ENCODE peak calls at places on chromosomes 12 and 14, in ten cellular contexts. One of them, this sample, is unnamed.

GRCh38 chr12:4307593-4308333 is 13.2 kb upstream of the TIGAR start:
- DNase-seq in upper lobe of right lung: peak
- DNase-seq in foreskin keratinocyte: peak
- DNase-seq in foreskin fibroblast: peak
- DNase-seq in MM.1S: no peak
- DNase-seq in lung: peak
- DNase-seq in H9: peak
- DNase-seq in esophagus squamous epithelium: no peak
- DNase-seq in psoas muscle: peak
- DNase-seq in PC-3: peak
- DNase-seq in this sample: peak

GRCh38 chr12:90203556-90203955 is 494.9 kb upstream of the ATP2B1 start:
- DNase-seq in PC-3: no peak
- DNase-seq in esophagus squamous epithelium: no peak
- DNase-seq in lung: no peak
- DNase-seq in foreskin fibroblast: no peak
- DNase-seq in foreskin keratinocyte: no peak
- DNase-seq in upper lobe of right lung: no peak
- DNase-seq in MM.1S: no peak
- DNase-seq in psoas muscle: no peak
- DNase-seq in H9: no peak
- DNase-seq in this sample: no peak

GRCh38 chr14:24632761-24633160 is 1.2 kb downstream of the GZMB start:
- DNase-seq in MM.1S: no peak
- DNase-seq in foreskin fibroblast: no peak
- DNase-seq in esophagus squamous epithelium: no peak
- DNase-seq in PC-3: no peak
- DNase-seq in upper lobe of right lung: no peak
- DNase-seq in psoas muscle: no peak
- DNase-seq in foreskin keratinocyte: no peak
- DNase-seq in H9: no peak
- DNase-seq in lung: no peak
- DNase-seq in this sample: no peak

GRCh38 chr12:54549774-54550451 is 512 bp downstream of the PDE1B start:
- DNase-seq in esophagus squamous epithelium: no peak
- DNase-seq in PC-3: no peak
- DNase-seq in foreskin fibroblast: peak
- DNase-seq in upper lobe of right lung: no peak
- DNase-seq in psoas muscle: no peak
- DNase-seq in MM.1S: no peak
- DNase-seq in foreskin keratinocyte: peak
- DNase-seq in lung: no peak
- DNase-seq in H9: no peak
- DNase-seq in this sample: no peak

GRCh38 chr12:10736460-10736859 is 13.3 kb upstream of the YBX3 start:
- DNase-seq in MM.1S: no peak
- DNase-seq in lung: no peak
- DNase-seq in esophagus squamous epithelium: no peak
- DNase-seq in upper lobe of right lung: no peak
- DNase-seq in H9: no peak
- DNase-seq in foreskin fibroblast: no peak
- DNase-seq in psoas muscle: no peak
- DNase-seq in foreskin keratinocyte: no peak
- DNase-seq in PC-3: no peak
- DNase-seq in this sample: no peak

GRCh38 chr12:75705749-75706719 is 194.6 kb upstream of the KRR1 start:
- DNase-seq in foreskin keratinocyte: no peak
- DNase-seq in foreskin fibroblast: peak
- DNase-seq in MM.1S: no peak
- DNase-seq in psoas muscle: peak
- DNase-seq in lung: peak
- DNase-seq in upper lobe of right lung: no peak
- DNase-seq in esophagus squamous epithelium: no peak
- DNase-seq in H9: no peak
- DNase-seq in PC-3: peak
- DNase-seq in this sample: no peak

GRCh38 chr12:14442221-14442881 is 76.9 kb downstream of the ATF7IP start:
- DNase-seq in psoas muscle: no peak
- DNase-seq in foreskin keratinocyte: no peak
- DNase-seq in foreskin fibroblast: peak
- DNase-seq in H9: no peak
- DNase-seq in MM.1S: no peak
- DNase-seq in PC-3: no peak
- DNase-seq in esophagus squamous epithelium: no peak
- DNase-seq in lung: peak
- DNase-seq in upper lobe of right lung: no peak
- DNase-seq in this sample: no peak

GRCh38 chr12:34406996-34407300 is 384.7 kb downstream of the ALG10 start:
- DNase-seq in upper lobe of right lung: no peak
- DNase-seq in psoas muscle: peak
- DNase-seq in H9: peak
- DNase-seq in PC-3: no peak
- DNase-seq in MM.1S: no peak
- DNase-seq in esophagus squamous epithelium: no peak
- DNase-seq in lung: peak
- DNase-seq in foreskin fibroblast: no peak
- DNase-seq in foreskin keratinocyte: no peak
- DNase-seq in this sample: peak

GRCh38 chr14:39717000-39717399 is 284.8 kb upstream of the FBXO33 start:
- DNase-seq in lung: no peak
- DNase-seq in MM.1S: no peak
- DNase-seq in psoas muscle: no peak
- DNase-seq in foreskin keratinocyte: no peak
- DNase-seq in foreskin fibroblast: no peak
- DNase-seq in esophagus squamous epithelium: no peak
- DNase-seq in PC-3: no peak
- DNase-seq in H9: no peak
- DNase-seq in upper lobe of right lung: no peak
- DNase-seq in this sample: no peak

GRCh38 chr14:71001742-71002141 is 94.5 kb downstream of the PCNX1 start:
- DNase-seq in esophagus squamous epithelium: no peak
- DNase-seq in psoas muscle: no peak
- DNase-seq in upper lobe of right lung: no peak
- DNase-seq in lung: no peak
- DNase-seq in foreskin fibroblast: no peak
- DNase-seq in H9: no peak
- DNase-seq in foreskin keratinocyte: no peak
- DNase-seq in PC-3: no peak
- DNase-seq in MM.1S: no peak
- DNase-seq in this sample: no peak

GRCh38 chr12:93570552-93571359 is 1.7 kb upstream of the SOCS2 start:
- DNase-seq in PC-3: peak
- DNase-seq in H9: peak
- DNase-seq in esophagus squamous epithelium: peak
- DNase-seq in foreskin keratinocyte: peak
- DNase-seq in MM.1S: peak
- DNase-seq in psoas muscle: peak
- DNase-seq in lung: peak
- DNase-seq in upper lobe of right lung: peak
- DNase-seq in foreskin fibroblast: peak
- DNase-seq in this sample: peak
- TF ChIP-seq CTCF in PC-3: no peak
- TF ChIP-seq CTCF in H9: no peak
- TF ChIP-seq CTCF in esophagus squamous epithelium: no peak
- TF ChIP-seq CTCF in foreskin keratinocyte: no peak
- TF ChIP-seq CTCF in MM.1S: no peak
- TF ChIP-seq CTCF in psoas muscle: no peak
- TF ChIP-seq CTCF in lung: no peak
- TF ChIP-seq CTCF in upper lobe of right lung: no peak
- TF ChIP-seq CTCF in foreskin fibroblast: no peak
- TF ChIP-seq CTCF in this sample: no peak

DNA sequence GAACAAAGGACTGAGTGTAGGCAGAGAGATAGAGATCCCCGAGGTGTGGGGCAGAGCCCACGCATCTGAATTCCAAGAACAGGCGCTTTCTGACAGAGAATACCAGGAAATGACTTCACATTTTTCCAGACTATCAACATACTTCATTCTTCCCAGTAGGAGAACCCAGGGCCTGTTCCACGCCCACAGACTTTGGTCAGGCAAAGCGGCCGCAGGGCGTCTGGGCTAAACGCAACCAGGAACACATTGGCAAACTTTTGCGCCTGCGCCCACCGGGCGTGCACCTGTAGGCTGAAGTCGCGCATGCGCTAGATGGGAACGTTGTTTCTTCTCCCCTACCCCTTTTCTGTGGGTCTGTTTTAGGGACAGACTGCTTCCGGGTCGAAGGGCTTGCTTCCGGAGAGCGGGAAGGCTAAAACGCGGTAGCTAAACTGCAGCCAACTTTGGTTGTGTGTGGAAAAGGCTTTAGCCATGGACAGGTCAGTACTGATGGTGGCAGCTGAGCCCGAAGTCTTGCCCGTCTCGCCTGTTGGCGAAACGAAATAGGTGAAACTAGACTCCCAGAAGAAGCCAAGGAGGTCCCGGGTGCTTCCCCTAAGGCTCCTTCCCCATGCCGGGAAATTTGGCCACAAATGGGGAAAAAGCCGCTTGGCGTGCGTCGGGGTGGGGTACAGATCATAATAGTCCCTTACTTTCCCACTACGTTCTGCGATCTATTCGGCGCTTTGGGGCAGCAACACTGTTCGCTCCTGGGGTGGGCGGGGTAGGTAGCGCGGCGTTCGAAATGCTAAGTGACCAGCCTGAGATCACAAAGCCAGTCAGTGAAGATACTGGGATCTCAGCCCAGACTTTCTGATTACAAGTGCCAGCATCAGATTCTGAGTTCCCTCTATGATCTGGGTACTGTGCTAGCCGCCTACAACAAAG is at the start of gene NUP107:
- DNase-seq in H9: peak
- DNase-seq in foreskin keratinocyte: peak
- DNase-seq in esophagus squamous epithelium: peak
- DNase-seq in psoas muscle: peak
- DNase-seq in foreskin fibroblast: peak
- DNase-seq in upper lobe of right lung: peak
- DNase-seq in PC-3: peak
- DNase-seq in MM.1S: peak
- DNase-seq in lung: peak
- DNase-seq in this sample: peak
- TF ChIP-seq CTCF in H9: no peak
- TF ChIP-seq CTCF in foreskin keratinocyte: peak
- TF ChIP-seq CTCF in esophagus squamous epithelium: no peak
- TF ChIP-seq CTCF in psoas muscle: peak
- TF ChIP-seq CTCF in foreskin fibroblast: peak
- TF ChIP-seq CTCF in upper lobe of right lung: no peak
- TF ChIP-seq CTCF in PC-3: no peak
- TF ChIP-seq CTCF in MM.1S: no peak
- TF ChIP-seq CTCF in lung: no peak
- TF ChIP-seq CTCF in this sample: peak

DNA sequence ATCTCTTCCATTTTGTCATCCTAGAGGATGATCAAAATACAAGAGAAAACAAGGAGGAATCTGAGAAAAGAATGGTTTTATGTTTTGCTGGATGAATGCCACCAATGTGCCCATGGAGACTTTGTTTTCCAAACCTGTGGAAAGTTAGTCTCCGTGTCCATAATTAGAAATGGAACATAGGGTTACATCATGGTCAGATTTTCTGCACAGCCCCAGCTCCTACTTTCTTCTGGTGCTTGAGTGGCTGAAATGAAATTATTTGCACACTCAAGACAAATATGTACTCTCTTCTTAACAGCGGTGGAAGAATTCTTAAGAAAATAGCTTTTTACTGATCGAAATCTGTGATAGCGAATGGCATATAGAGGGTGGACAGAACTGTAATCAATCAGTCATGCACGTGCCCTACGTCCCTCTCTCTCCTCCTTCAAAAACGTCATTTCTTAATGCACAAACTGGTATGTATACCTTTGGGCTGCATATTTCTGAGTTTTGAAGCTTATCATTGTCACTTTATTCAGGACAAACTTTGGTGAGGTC is 825.2 kb downstream of the AACS start:
- DNase-seq in lung: no peak
- DNase-seq in foreskin keratinocyte: no peak
- DNase-seq in PC-3: no peak
- DNase-seq in foreskin fibroblast: no peak
- DNase-seq in upper lobe of right lung: no peak
- DNase-seq in psoas muscle: no peak
- DNase-seq in esophagus squamous epithelium: no peak
- DNase-seq in MM.1S: no peak
- DNase-seq in H9: no peak
- DNase-seq in this sample: no peak
- TF ChIP-seq CTCF in lung: no peak
- TF ChIP-seq CTCF in foreskin keratinocyte: no peak
- TF ChIP-seq CTCF in PC-3: no peak
- TF ChIP-seq CTCF in foreskin fibroblast: no peak
- TF ChIP-seq CTCF in upper lobe of right lung: no peak
- TF ChIP-seq CTCF in psoas muscle: no peak
- TF ChIP-seq CTCF in esophagus squamous epithelium: no peak
- TF ChIP-seq CTCF in MM.1S: no peak
- TF ChIP-seq CTCF in H9: no peak
- TF ChIP-seq CTCF in this sample: no peak

DNA sequence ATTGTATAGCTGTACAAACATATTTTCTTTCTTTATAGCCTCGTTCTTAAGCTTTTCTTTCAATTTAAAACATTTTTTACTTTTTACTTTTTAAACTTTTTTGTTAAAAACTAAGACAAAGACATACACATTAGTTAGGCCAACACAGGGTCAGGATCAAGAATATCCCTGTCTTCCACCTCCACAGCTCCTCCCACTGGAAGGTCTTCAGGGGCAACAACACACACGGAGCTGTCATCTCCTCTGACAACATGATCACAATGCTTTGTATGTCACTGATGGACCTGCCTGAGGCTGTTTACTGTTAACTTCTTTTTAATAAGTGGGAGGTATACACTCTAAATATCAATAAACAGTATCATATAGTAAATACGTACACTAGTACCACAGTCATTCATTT is 191.3 kb downstream of the SYT10 start:
- DNase-seq in lung: no peak
- DNase-seq in H9: no peak
- DNase-seq in foreskin keratinocyte: no peak
- DNase-seq in esophagus squamous epithelium: no peak
- DNase-seq in MM.1S: no peak
- DNase-seq in psoas muscle: no peak
- DNase-seq in foreskin fibroblast: no peak
- DNase-seq in upper lobe of right lung: no peak
- DNase-seq in PC-3: peak
- DNase-seq in this sample: no peak
- TF ChIP-seq CTCF in lung: no peak
- TF ChIP-seq CTCF in H9: no peak
- TF ChIP-seq CTCF in foreskin keratinocyte: no peak
- TF ChIP-seq CTCF in esophagus squamous epithelium: no peak
- TF ChIP-seq CTCF in MM.1S: no peak
- TF ChIP-seq CTCF in psoas muscle: no peak
- TF ChIP-seq CTCF in foreskin fibroblast: no peak
- TF ChIP-seq CTCF in upper lobe of right lung: no peak
- TF ChIP-seq CTCF in PC-3: no peak
- TF ChIP-seq CTCF in this sample: no peak

DNA sequence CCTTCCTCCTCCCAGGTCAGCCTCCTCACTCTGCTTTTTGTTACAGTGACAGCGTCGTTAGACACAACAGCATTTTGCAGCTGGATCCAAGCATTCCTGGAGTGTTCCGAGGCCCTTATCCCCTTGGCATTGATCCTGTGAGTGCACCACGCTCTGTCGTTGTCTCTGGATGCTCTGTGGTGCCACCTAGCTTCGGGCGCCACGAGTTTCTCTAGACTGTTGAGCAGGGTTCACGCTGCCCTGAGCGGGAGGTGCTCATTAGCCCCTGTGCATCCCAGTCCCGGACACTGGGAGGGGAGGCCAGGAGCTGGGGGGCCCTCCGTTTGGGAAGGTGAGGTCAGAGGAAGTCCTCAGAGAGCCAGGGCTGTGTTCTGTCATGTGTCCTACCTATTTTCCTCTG is 17.3 kb upstream of the DNAH10 start:
- DNase-seq in PC-3: peak
- DNase-seq in MM.1S: no peak
- DNase-seq in lung: no peak
- DNase-seq in H9: peak
- DNase-seq in foreskin fibroblast: no peak
- DNase-seq in upper lobe of right lung: no peak
- DNase-seq in esophagus squamous epithelium: no peak
- DNase-seq in psoas muscle: no peak
- DNase-seq in foreskin keratinocyte: no peak
- DNase-seq in this sample: no peak
- TF ChIP-seq CTCF in PC-3: peak
- TF ChIP-seq CTCF in MM.1S: no peak
- TF ChIP-seq CTCF in lung: no peak
- TF ChIP-seq CTCF in H9: peak
- TF ChIP-seq CTCF in foreskin fibroblast: no peak
- TF ChIP-seq CTCF in upper lobe of right lung: no peak
- TF ChIP-seq CTCF in esophagus squamous epithelium: no peak
- TF ChIP-seq CTCF in psoas muscle: no peak
- TF ChIP-seq CTCF in foreskin keratinocyte: peak
- TF ChIP-seq CTCF in this sample: peak